ENCODE peak calls at places on chromosomes 13 and 19, in four cellular contexts. I is IMR-90, D is HepG2, Z is K562. M is an unnamed sample.

GRCh38 chr13:98710521-98710920 is 42.0 kb downstream of the SLC15A1 start:
- DNase-seq in I (no peak), D (no peak), Z (no peak), M (no peak)

GRCh38 chr13:95706356-95706755 is 29.4 kb downstream of the DNAJC3 start:
- DNase-seq in I (no peak), D (no peak), Z (no peak), M (no peak)

GRCh38 chr19:34838753-34839431 is 65.9 kb upstream of the ZNF599 start:
- DNase-seq in I (no peak), D (peak; percentile 24), Z (no peak), M (no peak)

GRCh38 chr13:98478134-98479129 is 98.5 kb downstream of the STK24 start:
- DNase-seq in I (peak; percentile 36), D (no peak), Z (peak; percentile 69), M (no peak)

GRCh38 chr13:39263033-39263432 is 224.8 kb downstream of the NHLRC3 start:
- DNase-seq in I (peak; percentile 23), D (peak; percentile 23), Z (peak; percentile 40), M (peak; percentile 28)

GRCh38 chr13:51844862-51845573 is at the start of gene TMEM272:
- DNase-seq in I (peak; percentile 11), D (peak; percentile 43), Z (peak; percentile 70), M (peak; percentile 39)

GRCh38 chr13:26558074-26558805 is 757 bp downstream of the WASF3 start:
- DNase-seq in I (peak; percentile 13), D (no peak), Z (no peak), M (no peak)

GRCh38 chr13:50531917-50532899 is 311.3 kb downstream of the DLEU7 start:
- DNase-seq in I (peak; percentile 62), D (no peak), Z (no peak), M (peak; percentile 21)

GRCh38 chr19:42281175-42282035 is 12.4 kb downstream of the CIC start:
- DNase-seq in I (peak; percentile 41), D (peak; percentile 76), Z (peak; percentile 74), M (no peak)

GRCh38 chr13:46622013-46622917 is 69.3 kb downstream of the LRCH1 start:
- DNase-seq in I (no peak), D (peak; percentile 10), Z (no peak), M (no peak)

DNA sequence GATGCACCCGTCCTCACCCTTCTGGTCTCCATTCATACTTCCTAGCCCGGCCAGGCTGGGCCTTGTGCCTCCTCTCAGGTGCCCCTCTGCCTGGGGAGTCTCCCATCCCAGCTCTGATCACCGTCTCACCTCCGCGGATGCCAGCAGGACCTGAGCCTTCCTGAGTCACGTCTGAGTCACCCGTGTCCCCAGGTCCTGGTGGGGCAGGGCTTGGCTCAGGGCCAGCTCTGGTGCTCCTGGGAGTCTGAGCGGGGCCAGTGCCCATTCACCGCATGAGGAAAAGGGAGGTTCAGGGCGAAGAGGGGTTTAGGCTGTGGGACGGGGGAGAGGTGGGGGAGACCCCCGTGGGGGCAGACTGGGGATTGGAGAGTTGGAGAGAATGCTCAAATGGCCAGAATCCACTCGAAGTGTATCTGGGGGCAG is 593 bp downstream of the ATP8B3 start:
- DNase-seq in I (peak; percentile 67), D (peak; percentile 59), Z (peak; percentile 81), M (peak; percentile 92)
- TF ChIP-seq MAZ in I (no peak), D (no peak), Z (no peak), M (no peak)

DNA sequence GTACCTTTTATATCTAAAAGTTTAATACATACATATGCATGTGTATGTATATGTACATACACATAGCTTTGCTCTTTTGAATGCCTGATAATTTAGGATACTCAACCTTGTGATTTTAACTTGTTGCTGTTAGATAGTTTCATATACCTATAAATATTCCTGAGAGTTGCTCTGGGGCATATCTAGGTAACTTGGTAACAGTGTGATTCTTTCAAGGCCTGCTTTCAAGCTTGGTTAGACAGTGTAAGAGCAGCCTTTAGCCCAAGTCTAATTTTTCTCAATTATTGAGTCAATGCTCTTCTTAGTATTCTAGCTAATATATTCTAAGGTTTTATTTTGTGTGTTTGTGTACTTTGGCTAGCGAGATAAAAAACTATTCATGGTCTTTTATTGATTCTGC is 762.1 kb upstream of the MIR17HG start:
- DNase-seq in I (no peak), D (no peak), Z (no peak), M (no peak)
- TF ChIP-seq MAZ in I (no peak), D (no peak), Z (no peak), M (no peak)

DNA sequence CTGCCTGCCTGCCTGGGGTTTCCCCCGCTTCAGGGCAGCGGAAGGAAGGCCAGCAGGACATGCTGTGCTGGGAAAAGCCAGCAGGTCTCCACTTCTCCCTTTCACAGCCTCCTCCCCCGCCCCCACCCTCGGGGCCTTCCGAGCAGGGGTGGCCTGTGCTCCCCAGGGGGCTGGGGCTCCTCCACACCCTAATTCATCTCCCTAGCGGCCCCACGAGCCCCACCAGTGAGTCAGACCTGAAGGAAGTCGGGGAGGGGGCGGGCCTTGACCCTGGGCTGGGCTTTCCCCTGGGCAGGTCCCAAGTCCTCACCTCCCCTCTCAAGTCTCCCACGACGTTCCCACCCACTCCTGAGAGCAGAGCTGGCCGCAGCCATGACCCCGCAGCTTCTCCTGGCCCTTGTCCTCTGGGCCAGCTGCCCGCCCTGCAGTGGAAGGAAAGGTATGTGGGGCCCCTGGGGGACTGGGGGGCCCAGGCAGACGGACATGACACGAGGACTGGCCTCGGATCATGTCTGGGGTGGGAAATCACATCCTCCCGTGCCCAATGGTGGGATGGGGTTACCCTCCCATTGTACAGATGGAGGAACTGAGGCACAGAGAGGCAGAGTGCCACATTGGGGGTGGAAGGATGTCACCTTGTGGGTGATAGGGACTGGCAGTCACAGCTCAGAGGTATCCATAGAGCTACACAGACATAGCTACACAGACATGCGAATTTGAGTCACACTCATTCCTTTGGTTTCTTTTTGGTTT is at the start of gene EBI3:
- DNase-seq in I (peak; percentile 65), D (no peak), Z (peak; percentile 71), M (no peak)
- TF ChIP-seq MAZ in I (peak; percentile 60), D (peak; percentile 61), Z (peak; percentile 81), M (no peak)

DNA sequence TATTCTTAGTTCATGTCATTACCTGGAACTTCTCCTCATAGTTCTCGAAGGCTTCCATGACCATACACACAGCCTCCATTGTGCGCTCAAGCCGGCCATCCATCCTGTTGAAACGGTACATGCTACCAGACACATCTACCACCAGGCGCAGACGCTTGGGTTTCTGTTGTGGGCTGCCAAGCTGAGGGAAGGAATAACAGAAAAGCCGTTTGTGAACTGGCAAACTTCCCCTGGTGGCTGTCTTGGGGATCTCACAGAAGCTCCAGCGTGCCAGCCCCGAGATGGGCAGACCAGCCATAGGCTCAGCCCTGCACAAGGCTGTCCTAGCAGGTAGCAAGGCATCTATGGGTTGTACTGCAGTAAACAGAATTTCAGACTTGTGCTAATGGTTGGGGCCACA is 130.1 kb downstream of the RGCC start:
- DNase-seq in I (no peak), D (no peak), Z (no peak), M (no peak)
- TF ChIP-seq MAZ in I (no peak), D (no peak), Z (no peak), M (no peak)

GRCh38 chr19:18982669-18983068 is 41.7 kb upstream of the HOMER3 start:
- DNase-seq in I (no peak), D (no peak), Z (no peak), M (no peak)

GRCh38 chr19:18987456-18987855 is 45.9 kb downstream of the SUGP2 start:
- DNase-seq in I (no peak), D (no peak), Z (no peak), M (no peak)

GRCh38 chr19:18989316-18989715 is 44.0 kb downstream of the SUGP2 start:
- DNase-seq in I (no peak), D (no peak), Z (no peak), M (no peak)

GRCh38 chr19:18984251-18984650 is 43.2 kb upstream of the HOMER3 start:
- DNase-seq in I (no peak), D (no peak), Z (no peak), M (no peak)

DNA sequence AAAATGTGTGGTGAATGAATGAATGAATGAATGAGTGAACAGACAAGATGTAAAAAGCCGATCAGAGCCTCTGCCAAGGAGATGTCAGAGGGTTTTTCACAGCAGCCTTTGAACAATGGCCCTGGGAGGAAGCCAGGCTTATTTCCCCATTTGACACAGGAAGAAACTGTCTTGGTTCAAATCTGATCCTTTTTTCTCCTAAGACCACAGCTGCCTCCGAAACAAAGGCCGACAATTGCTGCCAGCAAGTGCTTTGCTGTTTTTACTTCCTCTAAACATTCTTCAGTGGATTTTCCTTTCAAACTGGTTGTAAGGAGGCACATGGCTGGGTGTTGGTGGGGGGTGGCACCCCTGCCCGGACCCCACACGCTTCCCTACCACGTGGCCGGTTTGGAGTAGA is 44.2 kb upstream of the HOMER3 start:
- DNase-seq in I (no peak), D (no peak), Z (no peak), M (no peak)
- TF ChIP-seq MAZ in I (no peak), D (no peak), Z (no peak), M (no peak)

GRCh38 chr13:30895773-30896172 is 10.3 kb upstream of the MEDAG start:
- DNase-seq in I (peak; percentile 92), D (no peak), Z (no peak), M (no peak)
- TF ChIP-seq MAZ in I (peak; percentile 79), D (no peak), Z (no peak), M (no peak)